ENCODE peak calls at places on chromosomes 5 and 9, in five cellular contexts. One of them, this sample, is unnamed.

GRCh38 chr5:65837139-65837538 is 89.2 kb upstream of the ERBIN start:
- DNase-seq in DMS 273 treated with DMSO at 0.1 percent for 48 hours: no peak
- DNase-seq in NCI-H187 treated with DMSO at 0.1 percent for 48 hours: no peak
- DNase-seq in LoVo: no peak
- DNase-seq in KG1: no peak
- DNase-seq in this sample: no peak

GRCh38 chr5:124111886-124112285 is 599.9 kb downstream of the CSNK1G3 start:
- DNase-seq in DMS 273 treated with DMSO at 0.1 percent for 48 hours: no peak
- DNase-seq in NCI-H187 treated with DMSO at 0.1 percent for 48 hours: no peak
- DNase-seq in LoVo: no peak
- DNase-seq in KG1: no peak
- DNase-seq in this sample: no peak

GRCh38 chr5:65721050-65721774 is 697 bp downstream of the SGTB start:
- DNase-seq in DMS 273 treated with DMSO at 0.1 percent for 48 hours: peak
- DNase-seq in NCI-H187 treated with DMSO at 0.1 percent for 48 hours: no peak
- DNase-seq in LoVo: peak
- DNase-seq in KG1: no peak
- DNase-seq in this sample: no peak

GRCh38 chr9:36881316-36882116 is 152.6 kb downstream of the PAX5 start:
- DNase-seq in DMS 273 treated with DMSO at 0.1 percent for 48 hours: no peak
- DNase-seq in NCI-H187 treated with DMSO at 0.1 percent for 48 hours: no peak
- DNase-seq in LoVo: no peak
- DNase-seq in KG1: no peak
- DNase-seq in this sample: no peak

GRCh38 chr9:112913326-112913725 is 22.6 kb upstream of the SLC46A2 start:
- DNase-seq in DMS 273 treated with DMSO at 0.1 percent for 48 hours: no peak
- DNase-seq in NCI-H187 treated with DMSO at 0.1 percent for 48 hours: no peak
- DNase-seq in LoVo: no peak
- DNase-seq in KG1: no peak
- DNase-seq in this sample: no peak

GRCh38 chr9:69314547-69314946 is 10.5 kb upstream of the ENTREP1 start:
- DNase-seq in DMS 273 treated with DMSO at 0.1 percent for 48 hours: no peak
- DNase-seq in NCI-H187 treated with DMSO at 0.1 percent for 48 hours: no peak
- DNase-seq in LoVo: no peak
- DNase-seq in KG1: no peak
- DNase-seq in this sample: no peak

GRCh38 chr9:93111371-93112115 is 15.5 kb downstream of the CARD19 start:
- DNase-seq in DMS 273 treated with DMSO at 0.1 percent for 48 hours: no peak
- DNase-seq in NCI-H187 treated with DMSO at 0.1 percent for 48 hours: no peak
- DNase-seq in LoVo: no peak
- DNase-seq in KG1: no peak
- DNase-seq in this sample: no peak

GRCh38 chr9:127779136-127779981 is 893 bp upstream of the SH2D3C start:
- DNase-seq in DMS 273 treated with DMSO at 0.1 percent for 48 hours: no peak
- DNase-seq in NCI-H187 treated with DMSO at 0.1 percent for 48 hours: no peak
- DNase-seq in LoVo: no peak
- DNase-seq in KG1: no peak
- DNase-seq in this sample: no peak

GRCh38 chr5:100902406-100903035 is 561 bp downstream of the ST8SIA4 start:
- DNase-seq in DMS 273 treated with DMSO at 0.1 percent for 48 hours: no peak
- DNase-seq in NCI-H187 treated with DMSO at 0.1 percent for 48 hours: no peak
- DNase-seq in LoVo: no peak
- DNase-seq in KG1: peak
- DNase-seq in this sample: peak

GRCh38 chr5:168908207-168908606 is 329.0 kb upstream of the PANK3 start:
- DNase-seq in DMS 273 treated with DMSO at 0.1 percent for 48 hours: no peak
- DNase-seq in NCI-H187 treated with DMSO at 0.1 percent for 48 hours: no peak
- DNase-seq in LoVo: no peak
- DNase-seq in KG1: no peak
- DNase-seq in this sample: no peak

GRCh38 chr9:131776473-131776872 is 36.6 kb upstream of the RAPGEF1 start:
- DNase-seq in DMS 273 treated with DMSO at 0.1 percent for 48 hours: no peak
- DNase-seq in NCI-H187 treated with DMSO at 0.1 percent for 48 hours: no peak
- DNase-seq in LoVo: peak
- DNase-seq in KG1: peak
- DNase-seq in this sample: peak

GRCh38 chr9:9078301-9078700 is 1278.7 kb upstream of the DMAC1 start:
- DNase-seq in DMS 273 treated with DMSO at 0.1 percent for 48 hours: no peak
- DNase-seq in NCI-H187 treated with DMSO at 0.1 percent for 48 hours: no peak
- DNase-seq in LoVo: no peak
- DNase-seq in KG1: no peak
- DNase-seq in this sample: no peak

GRCh38 chr9:92558612-92559374 is 23.0 kb upstream of the ECM2 start:
- DNase-seq in DMS 273 treated with DMSO at 0.1 percent for 48 hours: no peak
- DNase-seq in NCI-H187 treated with DMSO at 0.1 percent for 48 hours: no peak
- DNase-seq in LoVo: no peak
- DNase-seq in KG1: no peak
- DNase-seq in this sample: no peak

GRCh38 chr9:114382951-114383865 is 4.6 kb downstream of the AKNA start:
- DNase-seq in DMS 273 treated with DMSO at 0.1 percent for 48 hours: no peak
- DNase-seq in NCI-H187 treated with DMSO at 0.1 percent for 48 hours: no peak
- DNase-seq in LoVo: no peak
- DNase-seq in KG1: no peak
- DNase-seq in this sample: peak

GRCh38 chr5:65394078-65394477 is 87.6 kb downstream of the ADAMTS6 start:
- DNase-seq in DMS 273 treated with DMSO at 0.1 percent for 48 hours: no peak
- DNase-seq in NCI-H187 treated with DMSO at 0.1 percent for 48 hours: no peak
- DNase-seq in LoVo: no peak
- DNase-seq in KG1: no peak
- DNase-seq in this sample: no peak

GRCh38 chr9:93255994-93256877 is 72.3 kb downstream of the WNK2 start:
- DNase-seq in DMS 273 treated with DMSO at 0.1 percent for 48 hours: no peak
- DNase-seq in NCI-H187 treated with DMSO at 0.1 percent for 48 hours: no peak
- DNase-seq in LoVo: no peak
- DNase-seq in KG1: no peak
- DNase-seq in this sample: no peak

GRCh38 chr9:4335631-4336030 is 35.8 kb upstream of the GLIS3 start:
- DNase-seq in DMS 273 treated with DMSO at 0.1 percent for 48 hours: no peak
- DNase-seq in NCI-H187 treated with DMSO at 0.1 percent for 48 hours: no peak
- DNase-seq in LoVo: no peak
- DNase-seq in KG1: no peak
- DNase-seq in this sample: no peak

GRCh38 chr9:108910402-108910801 is 23.5 kb downstream of the ELP1 start:
- DNase-seq in DMS 273 treated with DMSO at 0.1 percent for 48 hours: no peak
- DNase-seq in NCI-H187 treated with DMSO at 0.1 percent for 48 hours: no peak
- DNase-seq in LoVo: no peak
- DNase-seq in KG1: no peak
- DNase-seq in this sample: no peak

GRCh38 chr9:134214395-134214765 is 50.0 kb upstream of the RNU6ATAC start:
- DNase-seq in DMS 273 treated with DMSO at 0.1 percent for 48 hours: no peak
- DNase-seq in NCI-H187 treated with DMSO at 0.1 percent for 48 hours: no peak
- DNase-seq in LoVo: no peak
- DNase-seq in KG1: no peak
- DNase-seq in this sample: no peak

GRCh38 chr9:136345281-136346156 is 18.0 kb downstream of the DNLZ start:
- DNase-seq in DMS 273 treated with DMSO at 0.1 percent for 48 hours: no peak
- DNase-seq in NCI-H187 treated with DMSO at 0.1 percent for 48 hours: no peak
- DNase-seq in LoVo: no peak
- DNase-seq in KG1: no peak
- DNase-seq in this sample: no peak

GRCh38 chr5:72301557-72301956 is 18.5 kb downstream of the MRPS27 start:
- DNase-seq in DMS 273 treated with DMSO at 0.1 percent for 48 hours: peak
- DNase-seq in NCI-H187 treated with DMSO at 0.1 percent for 48 hours: no peak
- DNase-seq in LoVo: no peak
- DNase-seq in KG1: no peak
- DNase-seq in this sample: no peak

GRCh38 chr5:73754254-73754653 is 128.3 kb downstream of the ARHGEF28 start:
- DNase-seq in DMS 273 treated with DMSO at 0.1 percent for 48 hours: no peak
- DNase-seq in NCI-H187 treated with DMSO at 0.1 percent for 48 hours: no peak
- DNase-seq in LoVo: no peak
- DNase-seq in KG1: no peak
- DNase-seq in this sample: no peak

GRCh38 chr9:38138276-38138675 is 69.2 kb upstream of the SHB start:
- DNase-seq in DMS 273 treated with DMSO at 0.1 percent for 48 hours: no peak
- DNase-seq in NCI-H187 treated with DMSO at 0.1 percent for 48 hours: no peak
- DNase-seq in LoVo: no peak
- DNase-seq in KG1: no peak
- DNase-seq in this sample: no peak

GRCh38 chr5:83467315-83468044 is 4.1 kb upstream of the VCAN start:
- DNase-seq in DMS 273 treated with DMSO at 0.1 percent for 48 hours: no peak
- DNase-seq in NCI-H187 treated with DMSO at 0.1 percent for 48 hours: no peak
- DNase-seq in LoVo: no peak
- DNase-seq in KG1: no peak
- DNase-seq in this sample: no peak

GRCh38 chr5:34630596-34630995 is 25.5 kb upstream of the RAI14 start:
- DNase-seq in DMS 273 treated with DMSO at 0.1 percent for 48 hours: no peak
- DNase-seq in NCI-H187 treated with DMSO at 0.1 percent for 48 hours: no peak
- DNase-seq in LoVo: no peak
- DNase-seq in KG1: no peak
- DNase-seq in this sample: no peak